ENCODE peak calls at places on chromosomes 3 and 15, in eight cellular contexts. V is NCI-H2081, W is HTR-8/SVneo, R is OCI-LY7, I is fibroblast of pulmonary artery, A is EH, Y is psoas muscle, N is esophagus squamous epithelium. Z is an unnamed sample.

GRCh38 chr3:150840733-150841515 is 64.3 kb downstream of the MINDY4B start:
- DNase-seq in A (no peak), R (peak; percentile 1), I (no peak), N (no peak), V (no peak), W (no peak), Y (no peak), Z (no peak)

GRCh38 chr3:154515921-154516320 is 85.9 kb upstream of the GPR149 start:
- DNase-seq in I (no peak), N (no peak), A (no peak), R (no peak), Y (no peak), V (no peak), W (no peak), Z (no peak)

GRCh38 chr3:51717446-51717845 is 10.6 kb downstream of the GRM2 start:
- DNase-seq in I (no peak), V (no peak), A (no peak), R (no peak), Y (no peak), N (no peak), W (no peak), Z (no peak)

GRCh38 chr15:90059208-90059985 is 42.9 kb downstream of the IDH2 start:
- DNase-seq in A (no peak), I (no peak), W (no peak), Y (peak; percentile 85), R (peak; percentile 95), N (peak; percentile 54), V (no peak), Z (no peak)

GRCh38 chr15:29685156-29686078 is 136.9 kb downstream of the TJP1 start:
- DNase-seq in A (peak; percentile 63), V (no peak), R (no peak), Y (no peak), N (no peak), W (no peak), I (peak; percentile 55), Z (no peak)

GRCh38 chr3:182735672-182736071 is 57.6 kb upstream of the ATP11B start:
- DNase-seq in V (no peak), R (no peak), A (peak; percentile 67), Y (no peak), N (no peak), W (peak; percentile 38), I (peak; percentile 50), Z (no peak)

GRCh38 chr3:134640872-134641470 is 9.9 kb downstream of the KY start:
- DNase-seq in V (no peak), W (peak; percentile 33), I (peak; percentile 64), Y (no peak), A (peak; percentile 48), R (peak; percentile 28), N (no peak), Z (no peak)

GRCh38 chr3:69079269-69080159 is 651 bp downstream of the UBA3 start:
- DNase-seq in W (no peak), R (peak; percentile 28), I (no peak), A (peak; percentile 25), N (no peak), Y (peak; percentile 56), V (no peak), Z (no peak)

GRCh38 chr3:172177046-172177445 is 137.7 kb downstream of the FNDC3B start:
- DNase-seq in Y (no peak), I (peak; percentile 76), R (no peak), N (no peak), W (no peak), A (peak; percentile 73), V (no peak), Z (no peak)

Z was measured in SJSA1.